ENCODE peak calls at places on chromosomes 6 and 20, in five cellular contexts. One of them, this sample, is unnamed.

GRCh38 chr6:53611342-53611741 is 54.2 kb downstream of the KLHL31 start:
- DNase-seq in body of pancreas: no peak
- DNase-seq in heart right ventricle: no peak
- DNase-seq in RWPE1: no peak
- DNase-seq in Caco-2: no peak
- DNase-seq in this sample: no peak

GRCh38 chr6:44430322-44430721 is 42.8 kb downstream of the CDC5L start:
- DNase-seq in heart right ventricle: no peak
- DNase-seq in RWPE1: no peak
- DNase-seq in Caco-2: no peak
- DNase-seq in body of pancreas: no peak
- DNase-seq in this sample: no peak

GRCh38 chr20:24657211-24657610 is 187.8 kb downstream of the SYNDIG1 start:
- DNase-seq in Caco-2: no peak
- DNase-seq in heart right ventricle: no peak
- DNase-seq in RWPE1: no peak
- DNase-seq in body of pancreas: no peak
- DNase-seq in this sample: no peak

GRCh38 chr6:159978291-159979135 is 9.6 kb downstream of the IGF2R start:
- DNase-seq in body of pancreas: no peak
- DNase-seq in Caco-2: no peak
- DNase-seq in RWPE1: peak; percentile 56
- DNase-seq in heart right ventricle: no peak
- DNase-seq in this sample: peak; percentile 45

GRCh38 chr20:32229351-32229750 is 21.7 kb downstream of the POFUT1 start:
- DNase-seq in heart right ventricle: no peak
- DNase-seq in body of pancreas: no peak
- DNase-seq in RWPE1: no peak
- DNase-seq in Caco-2: no peak
- DNase-seq in this sample: no peak

GRCh38 chr20:2086177-2086979 is 15.2 kb upstream of the STK35 start:
- DNase-seq in heart right ventricle: no peak
- DNase-seq in Caco-2: no peak
- DNase-seq in RWPE1: no peak
- DNase-seq in body of pancreas: no peak
- DNase-seq in this sample: no peak

GRCh38 chr6:169190970-169191369 is 62.7 kb downstream of the THBS2 start:
- DNase-seq in RWPE1: no peak
- DNase-seq in Caco-2: no peak
- DNase-seq in heart right ventricle: no peak
- DNase-seq in body of pancreas: no peak
- DNase-seq in this sample: no peak

GRCh38 chr20:52783769-52784168 is 188.4 kb upstream of the TSHZ2 start:
- DNase-seq in Caco-2: peak; percentile 44
- DNase-seq in heart right ventricle: no peak
- DNase-seq in RWPE1: no peak
- DNase-seq in body of pancreas: no peak
- DNase-seq in this sample: no peak

GRCh38 chr6:38184780-38185080 is 365.2 kb downstream of the ZFAND3 start:
- DNase-seq in heart right ventricle: no peak
- DNase-seq in Caco-2: no peak
- DNase-seq in body of pancreas: no peak
- DNase-seq in RWPE1: no peak
- DNase-seq in this sample: no peak

GRCh38 chr6:148265058-148265457 is 77.6 kb upstream of the SASH1 start:
- DNase-seq in Caco-2: peak; percentile 75
- DNase-seq in RWPE1: no peak
- DNase-seq in body of pancreas: peak; percentile 51
- DNase-seq in heart right ventricle: no peak
- DNase-seq in this sample: peak; percentile 9

GRCh38 chr20:55253765-55254164 is 751.6 kb downstream of the CBLN4 start:
- DNase-seq in RWPE1: no peak
- DNase-seq in heart right ventricle: no peak
- DNase-seq in body of pancreas: no peak
- DNase-seq in Caco-2: no peak
- DNase-seq in this sample: no peak

GRCh38 chr6:11248974-11249761 is 16.7 kb upstream of the NEDD9 start:
- DNase-seq in Caco-2: no peak
- DNase-seq in heart right ventricle: no peak
- DNase-seq in body of pancreas: no peak
- DNase-seq in RWPE1: no peak
- DNase-seq in this sample: no peak

GRCh38 chr20:61760321-61761112 is 305.2 kb downstream of the TAF4 start:
- DNase-seq in body of pancreas: no peak
- DNase-seq in RWPE1: no peak
- DNase-seq in Caco-2: no peak
- DNase-seq in heart right ventricle: no peak
- DNase-seq in this sample: no peak

GRCh38 chr6:101443315-101443714 is 49.8 kb downstream of the GRIK2 start:
- DNase-seq in RWPE1: peak; percentile 36
- DNase-seq in Caco-2: no peak
- DNase-seq in body of pancreas: no peak
- DNase-seq in heart right ventricle: no peak
- DNase-seq in this sample: no peak

GRCh38 chr6:152975204-152975915 is 7.5 kb downstream of the FBXO5 start:
- DNase-seq in Caco-2: no peak
- DNase-seq in RWPE1: no peak
- DNase-seq in heart right ventricle: no peak
- DNase-seq in body of pancreas: no peak
- DNase-seq in this sample: no peak

GRCh38 chr6:215335-216034 is 76.8 kb upstream of the DUSP22 start:
- DNase-seq in heart right ventricle: no peak
- DNase-seq in body of pancreas: no peak
- DNase-seq in RWPE1: peak; percentile 75
- DNase-seq in Caco-2: no peak
- DNase-seq in this sample: peak; percentile 34

GRCh38 chr6:146997062-146997461 is 207.2 kb upstream of the STXBP5 start:
- DNase-seq in body of pancreas: no peak
- DNase-seq in heart right ventricle: no peak
- DNase-seq in Caco-2: no peak
- DNase-seq in RWPE1: no peak
- DNase-seq in this sample: no peak

GRCh38 chr6:46040288-46040687 is 24.6 kb upstream of the CLIC5 start:
- DNase-seq in Caco-2: no peak
- DNase-seq in body of pancreas: no peak
- DNase-seq in RWPE1: no peak
- DNase-seq in heart right ventricle: no peak
- DNase-seq in this sample: no peak

GRCh38 chr6:47571488-47571887 is 93.9 kb downstream of the CD2AP start:
- DNase-seq in Caco-2: no peak
- DNase-seq in body of pancreas: no peak
- DNase-seq in RWPE1: no peak
- DNase-seq in heart right ventricle: no peak
- DNase-seq in this sample: no peak

DNA sequence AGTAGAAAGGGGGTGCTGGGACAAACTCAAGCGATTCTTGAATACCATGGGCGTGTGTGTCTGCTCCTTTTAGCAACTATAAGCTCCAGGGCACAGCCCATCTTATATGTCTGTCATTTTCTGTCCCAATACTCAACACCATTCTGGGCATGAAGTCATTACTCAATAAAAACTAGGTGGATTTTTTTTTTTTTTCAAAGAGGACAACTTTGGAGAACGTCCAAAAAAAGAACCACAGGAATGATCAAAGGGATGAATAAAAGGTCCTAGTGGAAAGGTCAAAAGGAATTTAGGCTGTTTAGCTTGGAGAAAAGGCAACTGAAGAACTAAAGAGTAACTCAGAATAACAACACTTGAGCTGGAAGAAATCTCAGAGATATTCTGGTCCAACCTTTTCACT is 24.4 kb downstream of the UQCC1 start:
- DNase-seq in Caco-2: no peak
- DNase-seq in body of pancreas: no peak
- DNase-seq in RWPE1: peak; percentile 78
- DNase-seq in heart right ventricle: no peak
- DNase-seq in this sample: no peak
- TF ChIP-seq CTCF in Caco-2: no peak
- TF ChIP-seq CTCF in body of pancreas: no peak
- TF ChIP-seq CTCF in RWPE1: no peak
- TF ChIP-seq CTCF in heart right ventricle: no peak
- TF ChIP-seq CTCF in this sample: no peak

GRCh38 chr6:163579880-163580295 is 165.4 kb downstream of the QKI start:
- DNase-seq in heart right ventricle: no peak
- DNase-seq in body of pancreas: no peak
- DNase-seq in Caco-2: no peak
- DNase-seq in RWPE1: no peak
- DNase-seq in this sample: no peak
- TF ChIP-seq CTCF in heart right ventricle: peak; percentile 41
- TF ChIP-seq CTCF in body of pancreas: no peak
- TF ChIP-seq CTCF in Caco-2: no peak
- TF ChIP-seq CTCF in RWPE1: peak; percentile 7
- TF ChIP-seq CTCF in this sample: no peak

GRCh38 chr6:3061501-3061941 is 6.8 kb upstream of the RIPK1 start:
- DNase-seq in body of pancreas: no peak
- DNase-seq in RWPE1: peak; percentile 58
- DNase-seq in heart right ventricle: no peak
- DNase-seq in Caco-2: no peak
- DNase-seq in this sample: peak; percentile 18
- TF ChIP-seq CTCF in body of pancreas: no peak
- TF ChIP-seq CTCF in RWPE1: no peak
- TF ChIP-seq CTCF in heart right ventricle: no peak
- TF ChIP-seq CTCF in Caco-2: no peak
- TF ChIP-seq CTCF in this sample: no peak

GRCh38 chr6:108561742-108562502 is 1.2 kb downstream of the FOXO3 start:
- DNase-seq in body of pancreas: peak; percentile 37
- DNase-seq in heart right ventricle: peak; percentile 48
- DNase-seq in Caco-2: peak; percentile 22
- DNase-seq in RWPE1: peak; percentile 22
- DNase-seq in this sample: peak; percentile 29

GRCh38 chr6:108560463-108561308 is at the start of gene FOXO3:
- DNase-seq in body of pancreas: peak; percentile 93
- DNase-seq in heart right ventricle: peak; percentile 93
- DNase-seq in Caco-2: peak; percentile 93
- DNase-seq in RWPE1: peak; percentile 90
- DNase-seq in this sample: peak; percentile 94

GRCh38 chr6:108564178-108564577 is 3.5 kb downstream of the FOXO3 start:
- DNase-seq in heart right ventricle: no peak
- DNase-seq in body of pancreas: no peak
- DNase-seq in Caco-2: no peak
- DNase-seq in RWPE1: peak; percentile 65
- DNase-seq in this sample: no peak

GRCh38 chr6:108563292-108563691 is 2.6 kb downstream of the FOXO3 start:
- DNase-seq in heart right ventricle: no peak
- DNase-seq in Caco-2: no peak
- DNase-seq in body of pancreas: no peak
- DNase-seq in RWPE1: no peak
- DNase-seq in this sample: no peak

GRCh38 chr6:108562503-108562993 is 1.8 kb downstream of the FOXO3 start:
- DNase-seq in RWPE1: peak; percentile 86
- DNase-seq in heart right ventricle: peak; percentile 34
- DNase-seq in body of pancreas: peak; percentile 74
- DNase-seq in Caco-2: peak; percentile 84
- DNase-seq in this sample: peak; percentile 76
- TF ChIP-seq CTCF in RWPE1: no peak
- TF ChIP-seq CTCF in heart right ventricle: peak; percentile 14
- TF ChIP-seq CTCF in body of pancreas: no peak
- TF ChIP-seq CTCF in Caco-2: no peak
- TF ChIP-seq CTCF in this sample: no peak